ENCODE peak calls at places on chromosomes 7 and 10, in seven cellular contexts. One of them, this sample, is unnamed.

GRCh38 chr10:31760674-31761081 is 168.0 kb downstream of the ARHGAP12 start:
- DNase-seq in foreskin fibroblast: no peak
- DNase-seq in left lung: no peak
- DNase-seq in A549: no peak
- DNase-seq in AG04450: no peak
- DNase-seq in LNCaP clone FGC: no peak
- DNase-seq in pancreas: no peak
- DNase-seq in this sample: no peak

GRCh38 chr10:79264942-79265341 is 82.3 kb upstream of the PPIF start:
- DNase-seq in foreskin fibroblast: no peak
- DNase-seq in left lung: no peak
- DNase-seq in A549: no peak
- DNase-seq in AG04450: no peak
- DNase-seq in LNCaP clone FGC: peak; percentile 79
- DNase-seq in pancreas: peak; percentile 51
- DNase-seq in this sample: no peak

GRCh38 chr10:68428396-68428795 is 21.3 kb upstream of the RUFY2 start:
- DNase-seq in foreskin fibroblast: no peak
- DNase-seq in left lung: no peak
- DNase-seq in A549: no peak
- DNase-seq in AG04450: no peak
- DNase-seq in LNCaP clone FGC: no peak
- DNase-seq in pancreas: no peak
- DNase-seq in this sample: no peak

GRCh38 chr7:106571563-106571962 is 89.4 kb downstream of the CCDC71L start:
- DNase-seq in foreskin fibroblast: no peak
- DNase-seq in left lung: no peak
- DNase-seq in A549: no peak
- DNase-seq in AG04450: no peak
- DNase-seq in LNCaP clone FGC: no peak
- DNase-seq in pancreas: no peak
- DNase-seq in this sample: no peak

GRCh38 chr7:13309535-13309934 is 622.1 kb downstream of the ARL4A start:
- DNase-seq in foreskin fibroblast: no peak
- DNase-seq in left lung: no peak
- DNase-seq in A549: no peak
- DNase-seq in AG04450: no peak
- DNase-seq in LNCaP clone FGC: no peak
- DNase-seq in pancreas: no peak
- DNase-seq in this sample: no peak

GRCh38 chr10:122850705-122851640 is 5.3 kb upstream of the CUZD1 start:
- DNase-seq in foreskin fibroblast: peak; percentile 60
- DNase-seq in left lung: no peak
- DNase-seq in A549: no peak
- DNase-seq in AG04450: no peak
- DNase-seq in LNCaP clone FGC: peak; percentile 72
- DNase-seq in pancreas: peak; percentile 76
- DNase-seq in this sample: no peak

GRCh38 chr7:102974366-102975236 is 61.8 kb downstream of the LRRC17 start:
- DNase-seq in foreskin fibroblast: no peak
- DNase-seq in left lung: no peak
- DNase-seq in A549: no peak
- DNase-seq in AG04450: no peak
- DNase-seq in LNCaP clone FGC: no peak
- DNase-seq in pancreas: no peak
- DNase-seq in this sample: no peak

GRCh38 chr7:158784270-158784669 is 45.0 kb downstream of the ESYT2 start:
- DNase-seq in foreskin fibroblast: peak; percentile 53
- DNase-seq in left lung: no peak
- DNase-seq in A549: no peak
- DNase-seq in AG04450: no peak
- DNase-seq in LNCaP clone FGC: no peak
- DNase-seq in pancreas: no peak
- DNase-seq in this sample: no peak

GRCh38 chr7:36037121-36037662 is 115.9 kb upstream of the EEPD1 start:
- DNase-seq in foreskin fibroblast: peak; percentile 40
- DNase-seq in left lung: peak; percentile 41
- DNase-seq in A549: peak; percentile 66
- DNase-seq in AG04450: no peak
- DNase-seq in LNCaP clone FGC: peak; percentile 98
- DNase-seq in pancreas: peak; percentile 78
- DNase-seq in this sample: peak; percentile 49

GRCh38 chr10:133143546-133143945 is 16.5 kb upstream of the KNDC1 start:
- DNase-seq in foreskin fibroblast: no peak
- DNase-seq in left lung: no peak
- DNase-seq in A549: no peak
- DNase-seq in AG04450: no peak
- DNase-seq in LNCaP clone FGC: no peak
- DNase-seq in pancreas: no peak
- DNase-seq in this sample: no peak

GRCh38 chr10:132203256-132204077 is 16.7 kb downstream of the DPYSL4 start:
- DNase-seq in foreskin fibroblast: no peak
- DNase-seq in left lung: no peak
- DNase-seq in A549: no peak
- DNase-seq in AG04450: no peak
- DNase-seq in LNCaP clone FGC: no peak
- DNase-seq in pancreas: no peak
- DNase-seq in this sample: no peak

GRCh38 chr10:84356951-84357350 is 28.6 kb downstream of the CCSER2 start:
- DNase-seq in foreskin fibroblast: no peak
- DNase-seq in left lung: no peak
- DNase-seq in A549: no peak
- DNase-seq in AG04450: no peak
- DNase-seq in LNCaP clone FGC: no peak
- DNase-seq in pancreas: no peak
- DNase-seq in this sample: no peak

GRCh38 chr7:27686315-27686714 is 23.6 kb upstream of the HIBADH start:
- DNase-seq in foreskin fibroblast: peak; percentile 79
- DNase-seq in left lung: no peak
- DNase-seq in A549: no peak
- DNase-seq in AG04450: no peak
- DNase-seq in LNCaP clone FGC: no peak
- DNase-seq in pancreas: no peak
- DNase-seq in this sample: no peak

GRCh38 chr10:34015700-34016099 is 681.2 kb upstream of the NRP1 start:
- DNase-seq in foreskin fibroblast: no peak
- DNase-seq in left lung: no peak
- DNase-seq in A549: no peak
- DNase-seq in AG04450: no peak
- DNase-seq in LNCaP clone FGC: no peak
- DNase-seq in pancreas: no peak
- DNase-seq in this sample: no peak

GRCh38 chr7:7183061-7183832 is 903 bp downstream of the C1GALT1 start:
- DNase-seq in foreskin fibroblast: peak; percentile 59
- DNase-seq in left lung: peak; percentile 67
- DNase-seq in A549: peak; percentile 34
- DNase-seq in AG04450: no peak
- DNase-seq in LNCaP clone FGC: no peak
- DNase-seq in pancreas: peak; percentile 66
- DNase-seq in this sample: no peak

GRCh38 chr10:30059209-30060107 is at the start of gene JCAD:
- DNase-seq in foreskin fibroblast: peak; percentile 81
- DNase-seq in left lung: peak; percentile 73
- DNase-seq in A549: peak; percentile 47
- DNase-seq in AG04450: no peak
- DNase-seq in LNCaP clone FGC: no peak
- DNase-seq in pancreas: peak; percentile 78
- DNase-seq in this sample: peak; percentile 90

GRCh38 chr7:110486549-110486948 is 604.4 kb upstream of the LRRN3 start:
- DNase-seq in foreskin fibroblast: no peak
- DNase-seq in left lung: no peak
- DNase-seq in A549: no peak
- DNase-seq in AG04450: no peak
- DNase-seq in LNCaP clone FGC: no peak
- DNase-seq in pancreas: no peak
- DNase-seq in this sample: no peak

GRCh38 chr10:100372415-100373297 is 25.6 kb downstream of the SCD start:
- DNase-seq in foreskin fibroblast: no peak
- DNase-seq in left lung: no peak
- DNase-seq in A549: no peak
- DNase-seq in AG04450: no peak
- DNase-seq in LNCaP clone FGC: no peak
- DNase-seq in pancreas: no peak
- DNase-seq in this sample: no peak

GRCh38 chr10:100373298-100374136 is 26.5 kb downstream of the SCD start:
- DNase-seq in foreskin fibroblast: peak; percentile 100
- DNase-seq in left lung: peak; percentile 99
- DNase-seq in A549: peak; percentile 99
- DNase-seq in AG04450: peak; percentile 98
- DNase-seq in LNCaP clone FGC: peak; percentile 94
- DNase-seq in pancreas: peak; percentile 94
- DNase-seq in this sample: peak; percentile 94

GRCh38 chr10:100370976-100371706 is 24.1 kb downstream of the SCD start:
- DNase-seq in foreskin fibroblast: peak; percentile 93
- DNase-seq in left lung: peak; percentile 87
- DNase-seq in A549: peak; percentile 86
- DNase-seq in AG04450: peak; percentile 37
- DNase-seq in LNCaP clone FGC: no peak
- DNase-seq in pancreas: peak; percentile 64
- DNase-seq in this sample: peak; percentile 63

GRCh38 chr10:100370561-100370975 is 23.5 kb downstream of the SCD start:
- DNase-seq in foreskin fibroblast: peak; percentile 78
- DNase-seq in left lung: peak; percentile 67
- DNase-seq in A549: no peak
- DNase-seq in AG04450: no peak
- DNase-seq in LNCaP clone FGC: peak; percentile 76
- DNase-seq in pancreas: peak; percentile 31
- DNase-seq in this sample: no peak

GRCh38 chr10:100374137-100374655 is 27.2 kb downstream of the SCD start:
- DNase-seq in foreskin fibroblast: no peak
- DNase-seq in left lung: no peak
- DNase-seq in A549: peak; percentile 79
- DNase-seq in AG04450: no peak
- DNase-seq in LNCaP clone FGC: no peak
- DNase-seq in pancreas: no peak
- DNase-seq in this sample: peak; percentile 60
- TF ChIP-seq CTCF in foreskin fibroblast: no peak
- TF ChIP-seq CTCF in left lung: no peak
- TF ChIP-seq CTCF in A549: no peak
- TF ChIP-seq CTCF in AG04450: no peak
- TF ChIP-seq CTCF in LNCaP clone FGC: no peak
- TF ChIP-seq CTCF in pancreas: no peak
- TF ChIP-seq CTCF in this sample: no peak

GRCh38 chr10:130046591-130046990 is 64.0 kb downstream of the C10orf143 start:
- DNase-seq in foreskin fibroblast: no peak
- DNase-seq in left lung: no peak
- DNase-seq in A549: no peak
- DNase-seq in AG04450: no peak
- DNase-seq in LNCaP clone FGC: no peak
- DNase-seq in pancreas: no peak
- DNase-seq in this sample: no peak

GRCh38 chr10:130044067-130045061 is 66.3 kb downstream of the C10orf143 start:
- DNase-seq in foreskin fibroblast: no peak
- DNase-seq in left lung: no peak
- DNase-seq in A549: no peak
- DNase-seq in AG04450: no peak
- DNase-seq in LNCaP clone FGC: no peak
- DNase-seq in pancreas: no peak
- DNase-seq in this sample: no peak

GRCh38 chr10:130043491-130043890 is 67.1 kb downstream of the C10orf143 start:
- DNase-seq in foreskin fibroblast: no peak
- DNase-seq in left lung: no peak
- DNase-seq in A549: no peak
- DNase-seq in AG04450: no peak
- DNase-seq in LNCaP clone FGC: no peak
- DNase-seq in pancreas: no peak
- DNase-seq in this sample: no peak

GRCh38 chr10:130045801-130046321 is 64.8 kb downstream of the C10orf143 start:
- DNase-seq in foreskin fibroblast: no peak
- DNase-seq in left lung: no peak
- DNase-seq in A549: no peak
- DNase-seq in AG04450: no peak
- DNase-seq in LNCaP clone FGC: no peak
- DNase-seq in pancreas: no peak
- DNase-seq in this sample: no peak

DNA sequence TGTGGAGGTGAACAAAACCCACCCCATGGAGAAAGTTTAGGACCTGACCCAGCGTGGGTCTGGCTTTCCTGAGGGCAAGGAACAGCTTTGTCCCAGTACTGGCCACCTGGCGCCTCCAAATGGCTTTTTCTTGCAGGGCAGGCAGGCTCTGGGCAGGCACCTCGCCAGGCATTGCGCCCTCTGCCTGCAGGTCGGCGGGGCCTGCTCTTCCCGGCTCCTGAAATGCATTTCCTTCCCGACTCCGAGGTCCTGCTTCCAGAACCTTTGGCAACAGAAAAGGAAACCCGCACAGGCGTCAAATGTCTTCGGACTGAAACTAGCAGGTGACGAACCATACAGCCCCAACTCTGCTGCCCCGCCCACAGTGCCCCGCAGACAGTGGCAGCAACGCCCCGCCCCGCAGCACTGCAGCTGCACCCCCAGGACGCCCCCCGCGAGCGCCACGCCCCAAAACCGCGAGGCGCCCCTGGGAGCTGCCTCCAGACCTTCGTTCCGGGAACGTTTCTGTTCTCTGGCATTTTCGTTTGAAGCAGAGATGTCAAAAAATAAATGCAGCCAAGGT is 65.5 kb downstream of the C10orf143 start:
- DNase-seq in foreskin fibroblast: peak; percentile 48
- DNase-seq in left lung: peak; percentile 13
- DNase-seq in A549: no peak
- DNase-seq in AG04450: no peak
- DNase-seq in LNCaP clone FGC: peak; percentile 47
- DNase-seq in pancreas: no peak
- DNase-seq in this sample: peak; percentile 55
- TF ChIP-seq CTCF in foreskin fibroblast: peak; percentile 33
- TF ChIP-seq CTCF in left lung: no peak
- TF ChIP-seq CTCF in A549: peak; percentile 8
- TF ChIP-seq CTCF in AG04450: no peak
- TF ChIP-seq CTCF in LNCaP clone FGC: peak; percentile 89
- TF ChIP-seq CTCF in pancreas: no peak
- TF ChIP-seq CTCF in this sample: no peak

GRCh38 chr7:41053830-41054229 is 649.1 kb downstream of the INHBA start:
- DNase-seq in foreskin fibroblast: peak; percentile 54
- DNase-seq in left lung: no peak
- DNase-seq in A549: no peak
- DNase-seq in AG04450: peak; percentile 51
- DNase-seq in LNCaP clone FGC: no peak
- DNase-seq in pancreas: no peak
- DNase-seq in this sample: no peak
- TF ChIP-seq CTCF in foreskin fibroblast: no peak
- TF ChIP-seq CTCF in left lung: no peak
- TF ChIP-seq CTCF in A549: no peak
- TF ChIP-seq CTCF in AG04450: peak; percentile 49
- TF ChIP-seq CTCF in LNCaP clone FGC: no peak
- TF ChIP-seq CTCF in pancreas: no peak
- TF ChIP-seq CTCF in this sample: no peak

DNA sequence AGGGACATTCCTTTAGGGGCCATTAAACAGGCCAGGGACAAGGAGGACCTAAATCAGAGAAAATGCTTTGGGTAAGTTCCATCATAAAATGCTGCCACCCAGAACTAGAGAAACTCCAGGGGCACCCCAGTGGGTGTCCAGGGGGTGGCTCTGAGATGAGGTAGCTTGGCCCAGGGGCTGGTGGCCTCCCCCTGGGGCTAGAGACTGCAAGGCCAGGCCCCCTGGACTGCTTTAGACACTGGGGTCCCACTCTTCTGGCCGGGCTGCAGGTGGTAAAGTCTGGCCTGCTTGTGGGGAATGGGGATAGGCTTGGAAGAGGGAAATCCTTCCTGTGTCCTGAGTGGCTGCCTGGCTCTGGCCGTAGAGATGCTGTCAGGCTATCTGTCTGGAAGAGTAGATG is 169.6 kb upstream of the PODXL start:
- DNase-seq in foreskin fibroblast: no peak
- DNase-seq in left lung: no peak
- DNase-seq in A549: no peak
- DNase-seq in AG04450: no peak
- DNase-seq in LNCaP clone FGC: no peak
- DNase-seq in pancreas: no peak
- DNase-seq in this sample: no peak
- TF ChIP-seq CTCF in foreskin fibroblast: no peak
- TF ChIP-seq CTCF in left lung: no peak
- TF ChIP-seq CTCF in A549: no peak
- TF ChIP-seq CTCF in AG04450: no peak
- TF ChIP-seq CTCF in LNCaP clone FGC: no peak
- TF ChIP-seq CTCF in pancreas: no peak
- TF ChIP-seq CTCF in this sample: no peak

This sample was measured in endothelial cell.